ENCODE peak calls at places on chromosomes 13 and 19, in nine cellular contexts. R, I, B, O, V, E, H, S and W are unnamed samples.

GRCh38 chr13:93201992-93202558 is 24.5 kb upstream of the GPC6 start:
- DNase-seq in E (no peak), V (no peak), R (no peak), I (no peak), O (no peak), B (no peak), H (no peak), S (no peak), W (no peak)

GRCh38 chr13:105763851-105764250 is 771.6 kb downstream of the EFNB2 start:
- DNase-seq in S (no peak), E (no peak), I (no peak), B (no peak), R (no peak), H (no peak), V (no peak), O (peak), W (no peak)

GRCh38 chr13:42969558-42970172 is 22.4 kb downstream of the EPSTI1 start:
- DNase-seq in R (peak), B (peak), E (peak), I (peak), V (peak), H (peak), O (peak), S (peak), W (no peak)

GRCh38 chr13:33649212-33649917 is 168.6 kb upstream of the RFC3 start:
- DNase-seq in R (no peak), E (no peak), B (peak), V (no peak), H (no peak), O (peak), I (no peak), S (no peak), W (no peak)

GRCh38 chr19:55368701-55369563 is 1.3 kb downstream of the IL11 start:
- DNase-seq in O (peak), S (no peak), E (no peak), I (no peak), V (peak), R (peak), H (no peak), B (peak), W (no peak)

GRCh38 chr19:35766571-35767104 is 8.7 kb downstream of the PROSER3 start:
- DNase-seq in I (no peak), H (no peak), R (no peak), S (no peak), B (no peak), O (no peak), V (peak), E (no peak), W (peak)

GRCh38 chr13:31965361-31966066 is 66.1 kb upstream of the FRY start:
- DNase-seq in R (peak), O (peak), E (no peak), V (no peak), B (peak), I (no peak), S (no peak), H (no peak), W (no peak)

GRCh38 chr13:98370806-98371553 is 193.9 kb upstream of the RNF113B start:
- DNase-seq in V (peak), B (peak), H (peak), S (no peak), O (peak), I (peak), R (peak), E (no peak), W (no peak)

GRCh38 chr13:24709186-24709913 is 29.1 kb downstream of the ATP12A start:
- DNase-seq in S (no peak), H (no peak), O (no peak), B (no peak), I (peak), V (no peak), E (no peak), R (no peak), W (peak)

GRCh38 chr13:48739346-48740037 is 85.8 kb downstream of the CYSLTR2 start:
- DNase-seq in S (no peak), E (no peak), H (no peak), O (peak), V (no peak), R (peak), B (peak), I (no peak), W (no peak)

GRCh38 chr19:45501730-45502014 is 3.4 kb downstream of the PPM1N start:
- DNase-seq in B (no peak), R (no peak), H (no peak), I (no peak), S (no peak), E (no peak), O (no peak), V (no peak), W (no peak)

GRCh38 chr19:14434543-14435319 is 1.6 kb downstream of the PKN1 start:
- DNase-seq in R (peak), E (no peak), I (peak), B (peak), S (peak), O (peak), H (no peak), V (peak), W (peak)

GRCh38 chr13:43441916-43442315 is 344.9 kb downstream of the ENOX1 start:
- DNase-seq in I (no peak), R (no peak), S (no peak), V (no peak), E (no peak), B (no peak), O (no peak), H (no peak), W (no peak)

GRCh38 chr19:13665125-13665903 is 99.0 kb upstream of the MRI1 start:
- DNase-seq in O (no peak), R (no peak), E (no peak), I (no peak), V (no peak), B (no peak), H (no peak), S (no peak), W (no peak)

GRCh38 chr13:50441141-50441540 is 402.4 kb downstream of the DLEU7 start:
- DNase-seq in I (no peak), E (no peak), H (no peak), V (no peak), B (no peak), O (no peak), S (no peak), R (no peak), W (no peak)

GRCh38 chr19:50252111-50252886 is 48.9 kb downstream of the MYH14 start:
- DNase-seq in H (peak), V (no peak), I (peak), S (no peak), E (no peak), R (peak), O (peak), B (peak), W (no peak)

GRCh38 chr19:5354403-5354802 is 13.8 kb upstream of the PTPRS start:
- DNase-seq in S (no peak), O (no peak), I (no peak), H (peak), E (no peak), R (peak), V (no peak), B (no peak), W (no peak)

GRCh38 chr13:48504606-48505369 is 28.1 kb downstream of the RCBTB2 start:
- DNase-seq in B (no peak), V (no peak), S (no peak), R (no peak), O (no peak), I (no peak), E (no peak), H (no peak), W (no peak)

GRCh38 chr13:40376296-40376849 is 290.1 kb downstream of the FOXO1 start:
- DNase-seq in R (no peak), S (no peak), B (no peak), V (no peak), H (no peak), I (no peak), O (no peak), E (no peak), W (no peak)

GRCh38 chr19:14149509-14149994 is 13.2 kb upstream of the ASF1B start:
- DNase-seq in E (peak), R (peak), V (peak), H (peak), O (peak), S (no peak), B (peak), I (peak), W (no peak)

GRCh38 chr13:113933901-113934300 is 40.0 kb downstream of the C13orf46 start:
- DNase-seq in H (no peak), O (no peak), R (no peak), S (no peak), E (no peak), B (no peak), I (peak), V (no peak), W (peak)

GRCh38 chr13:110106726-110107125 is 200.2 kb downstream of the COL4A1 start:
- DNase-seq in S (no peak), B (peak), I (peak), O (peak), E (peak), V (peak), R (peak), H (no peak), W (no peak)

GRCh38 chr19:42177686-42178019 is 39.8 kb downstream of the DEDD2 start:
- DNase-seq in I (no peak), E (no peak), O (no peak), R (no peak), V (no peak), H (no peak), B (no peak), S (no peak), W (no peak)

GRCh38 chr19:42175335-42175734 is 42.1 kb downstream of the DEDD2 start:
- DNase-seq in O (no peak), H (no peak), R (no peak), V (no peak), I (no peak), S (no peak), B (no peak), E (no peak), W (no peak)

GRCh38 chr19:42176649-42176989 is 40.9 kb downstream of the DEDD2 start:
- DNase-seq in S (no peak), R (no peak), I (no peak), B (no peak), E (no peak), V (no peak), H (no peak), O (no peak), W (no peak)

GRCh38 chr19:42175952-42176648 is 41.4 kb downstream of the DEDD2 start:
- DNase-seq in S (no peak), H (no peak), R (peak), B (peak), V (no peak), E (no peak), O (peak), I (no peak), W (no peak)

GRCh38 chr19:42176990-42177685 is 40.3 kb downstream of the DEDD2 start:
- DNase-seq in E (no peak), V (peak), H (peak), S (no peak), O (peak), I (peak), R (peak), B (peak), W (no peak)
- TF ChIP-seq CTCF in E (peak), V (no peak), H (peak), S (peak), O (peak), I (peak), R (peak), B (peak), W (peak)

GRCh38 chr13:27556109-27556508 is 64.2 kb downstream of the LNX2 start:
- DNase-seq in H (no peak), B (peak), V (no peak), I (no peak), E (no peak), R (peak), S (no peak), O (peak), W (no peak)
- TF ChIP-seq CTCF in H (peak), B (no peak), V (no peak), I (no peak), E (peak), R (no peak), S (no peak), O (peak), W (peak)

GRCh38 chr13:21606251-21606650 is 2.3 kb upstream of the MICU2 start:
- DNase-seq in V (no peak), E (no peak), B (no peak), S (no peak), O (no peak), I (no peak), H (no peak), R (no peak), W (no peak)

GRCh38 chr13:21606781-21607180 is 2.8 kb upstream of the MICU2 start:
- DNase-seq in H (no peak), V (no peak), E (no peak), S (no peak), R (no peak), I (no peak), B (no peak), O (no peak), W (no peak)

GRCh38 chr13:21608961-21609360 is 5.0 kb upstream of the MICU2 start:
- DNase-seq in S (no peak), E (no peak), V (no peak), R (no peak), B (no peak), I (no peak), O (no peak), H (no peak), W (no peak)

GRCh38 chr13:21603531-21604448 is at the start of gene MICU2:
- DNase-seq in E (peak), O (peak), B (peak), H (peak), V (peak), S (peak), I (peak), R (peak), W (peak)
- TF ChIP-seq CTCF in E (peak), O (peak), B (no peak), H (no peak), V (no peak), S (peak), I (peak), R (no peak), W (peak)

DNA sequence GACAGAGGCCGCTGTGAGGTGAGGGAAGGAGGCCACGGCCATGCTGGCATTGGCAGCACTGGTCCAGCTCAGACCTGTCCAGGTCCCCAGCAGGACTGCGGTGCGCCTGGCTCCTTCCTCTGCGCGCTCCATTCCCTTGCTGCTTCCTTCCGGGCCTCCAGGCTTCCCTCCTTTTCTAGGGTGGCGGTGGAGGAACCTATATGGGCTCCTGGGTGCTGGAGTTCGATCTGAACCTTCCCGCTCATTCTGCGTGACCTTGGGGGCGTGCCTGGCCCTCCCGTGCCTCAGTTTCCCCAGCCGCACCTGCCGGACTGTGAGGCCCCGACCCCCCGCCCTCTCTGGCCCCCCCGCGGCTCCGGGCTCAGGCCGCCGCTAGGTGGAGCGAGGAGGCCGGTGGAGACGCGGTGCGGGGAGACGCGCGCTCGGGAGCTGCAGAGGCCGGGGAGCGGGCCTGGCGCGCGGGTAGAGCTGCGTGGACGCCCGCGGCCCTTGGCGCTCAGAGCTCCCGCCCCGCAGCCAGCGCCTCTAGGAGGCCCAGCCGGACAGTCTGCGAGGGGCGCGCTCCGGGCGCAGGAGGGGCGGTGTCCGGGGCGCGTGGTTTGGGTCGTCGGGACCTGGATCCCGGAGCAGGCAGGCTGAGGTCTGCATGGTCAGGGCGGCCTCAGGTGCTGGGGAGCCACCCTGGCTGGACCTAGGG is 29.9 kb downstream of the EFNA2 start:
- DNase-seq in B (peak), R (peak), O (peak), I (peak), V (peak), E (no peak), H (peak), S (no peak), W (no peak)
- TF ChIP-seq CTCF in B (peak), R (peak), O (peak), I (peak), V (peak), E (peak), H (peak), S (peak), W (peak)

GRCh38 chr19:18514800-18515682 is 6.8 kb downstream of the ELL start:
- DNase-seq in H (no peak), S (no peak), B (peak), V (peak), O (no peak), E (no peak), R (peak), I (peak), W (no peak)
- TF ChIP-seq CTCF in H (no peak), S (no peak), B (no peak), V (no peak), O (no peak), E (no peak), R (no peak), I (no peak), W (no peak)

GRCh38 chr13:38283346-38283745 is 66.3 kb upstream of the UFM1 start:
- DNase-seq in S (no peak), E (no peak), R (no peak), V (no peak), H (no peak), I (no peak), O (no peak), B (peak), W (no peak)
- TF ChIP-seq CTCF in S (no peak), E (no peak), R (no peak), V (no peak), H (no peak), I (no peak), O (no peak), B (no peak), W (no peak)

GRCh38 chr19:40214936-40215335 is 3.2 kb downstream of the TTC9B start:
- DNase-seq in V (no peak), O (no peak), E (no peak), H (no peak), S (no peak), R (no peak), B (no peak), I (no peak), W (peak)
- TF ChIP-seq CTCF in V (no peak), O (no peak), E (no peak), H (no peak), S (no peak), R (no peak), B (no peak), I (no peak), W (no peak)

GRCh38 chr13:64052526-64052925 is 2636.9 kb upstream of the PCDH20 start:
- DNase-seq in B (no peak), O (no peak), E (no peak), I (no peak), V (no peak), S (no peak), H (peak), R (no peak), W (no peak)
- TF ChIP-seq CTCF in B (no peak), O (no peak), E (no peak), I (no peak), V (no peak), S (no peak), H (peak), R (no peak), W (no peak)

DNA sequence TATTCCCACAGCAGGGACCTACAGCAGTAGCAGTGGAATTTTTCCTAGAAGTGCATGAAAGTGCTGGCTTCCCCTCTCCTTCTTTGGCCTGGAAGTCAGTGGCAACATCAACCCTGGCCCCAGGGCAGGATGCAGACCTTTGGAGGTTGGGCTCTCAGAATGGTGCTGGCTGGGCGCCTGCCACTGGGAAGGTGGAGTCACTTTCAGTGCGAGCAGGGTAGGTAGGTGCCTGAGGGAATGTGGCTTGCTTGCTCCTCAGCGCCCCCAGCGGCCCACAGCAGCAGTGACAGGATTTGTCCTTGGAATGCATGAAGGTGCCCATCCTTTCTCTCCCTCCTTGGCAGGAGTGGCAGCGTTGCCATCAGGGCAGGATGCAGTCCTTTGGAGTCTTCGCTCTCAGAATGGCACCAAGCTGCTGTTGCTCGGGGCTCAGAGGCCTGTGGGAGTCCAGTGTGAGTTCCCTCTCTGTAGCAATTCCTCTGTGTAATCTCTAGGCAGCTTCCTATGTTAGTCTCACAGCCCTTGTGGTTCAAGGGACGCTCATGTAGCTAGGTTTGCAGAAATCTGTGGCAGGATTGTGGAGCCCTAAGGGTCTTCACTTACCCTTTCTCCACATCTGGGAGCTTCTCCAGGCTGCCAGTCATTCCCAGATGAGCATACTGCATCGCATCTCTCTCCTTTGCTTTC is 354.4 kb upstream of the DACH1 start:
- DNase-seq in S (no peak), V (no peak), O (no peak), B (peak), I (peak), E (no peak), R (peak), H (peak), W (peak)
- TF ChIP-seq CTCF in S (no peak), V (peak), O (peak), B (peak), I (peak), E (no peak), R (peak), H (peak), W (peak)

DNA sequence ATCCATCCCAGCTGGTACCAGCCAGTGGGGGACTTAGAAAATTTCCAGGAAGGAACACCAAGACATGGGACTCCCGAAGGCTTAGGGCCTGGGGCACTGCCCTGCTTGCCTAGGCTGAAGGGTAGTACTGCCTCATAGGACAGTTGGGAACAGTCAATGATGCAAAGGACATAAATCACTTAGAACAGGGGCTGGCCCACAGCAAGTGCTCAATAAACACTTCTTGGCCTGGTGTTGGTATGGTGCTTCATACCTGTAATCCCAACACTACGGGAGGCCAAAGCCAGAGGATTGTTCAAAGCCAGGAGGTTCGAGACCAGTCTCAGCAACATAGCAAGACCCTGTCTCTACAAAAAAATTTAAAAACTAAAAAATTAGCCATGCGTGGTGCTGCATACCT is 5.8 kb downstream of the KEAP1 start:
- DNase-seq in I (no peak), E (no peak), R (no peak), V (no peak), B (no peak), O (no peak), H (no peak), S (no peak), W (no peak)
- TF ChIP-seq CTCF in I (no peak), E (no peak), R (no peak), V (no peak), B (no peak), O (no peak), H (no peak), S (no peak), W (no peak)